ENCODE peak calls at places on chromosomes 1 and 21, in four cellular contexts. V is progenitor cell of endocrine pancreas, S is mammary epithelial cell, Y is K562. G is an unnamed sample.

GRCh38 chr1:167562697-167563096 is 9.1 kb upstream of the CREG1 start:
- DNase-seq in V (no peak), S (peak), Y (no peak), G (no peak)

GRCh38 chr1:116679091-116679827 is 11.7 kb upstream of the IGSF3 start:
- DNase-seq in V (no peak), S (no peak), Y (peak), G (no peak)

GRCh38 chr21:33825898-33826297 is 89.7 kb downstream of the ATP5PO start:
- DNase-seq in V (no peak), S (no peak), Y (no peak), G (no peak)

GRCh38 chr1:117346206-117346928 is 20.9 kb upstream of the MAN1A2 start:
- DNase-seq in V (no peak), S (peak), Y (no peak), G (no peak)

GRCh38 chr1:29281531-29281930 is 45.2 kb downstream of the PTPRU start:
- DNase-seq in V (no peak), S (no peak), Y (no peak), G (no peak)

GRCh38 chr1:158819461-158820443 is 11.4 kb upstream of the MNDA start:
- DNase-seq in V (no peak), S (no peak), Y (peak), G (no peak)

GRCh38 chr1:18414321-18414720 is 66.4 kb upstream of the KLHDC7A start:
- DNase-seq in V (no peak), S (no peak), Y (no peak), G (no peak)

GRCh38 chr1:217149791-217150190 is 426.6 kb upstream of the ESRRG start:
- DNase-seq in V (no peak), S (peak), Y (no peak), G (no peak)

GRCh38 chr1:29379438-29380073 is 143.2 kb downstream of the PTPRU start:
- DNase-seq in V (peak), S (peak), Y (peak), G (no peak)

GRCh38 chr1:222416001-222416791 is 131.7 kb downstream of the HHIPL2 start:
- DNase-seq in V (no peak), S (peak), Y (no peak), G (no peak)

GRCh38 chr1:227886993-227887696 is 60.6 kb downstream of the WNT9A start:
- DNase-seq in V (peak), S (no peak), Y (no peak), G (peak)

GRCh38 chr21:43792406-43792805 is 3.0 kb downstream of the RRP1 start:
- DNase-seq in V (no peak), S (no peak), Y (no peak), G (no peak)

GRCh38 chr21:15978158-15978805 is 248.5 kb downstream of the USP25 start:
- DNase-seq in V (no peak), S (peak), Y (no peak), G (no peak)

GRCh38 chr1:199691540-199691939 is 336.0 kb upstream of the NR5A2 start:
- DNase-seq in V (no peak), S (peak), Y (no peak), G (no peak)

GRCh38 chr1:94846286-94846685 is 26.1 kb downstream of the SLC44A3 start:
- DNase-seq in V (no peak), S (no peak), Y (no peak), G (no peak)

GRCh38 chr1:228986093-228986904 is 251.0 kb downstream of the RHOU start:
- DNase-seq in V (no peak), S (no peak), Y (no peak), G (no peak)

GRCh38 chr1:84141177-84142003 is 2.7 kb upstream of the PRKACB start:
- DNase-seq in V (no peak), S (no peak), Y (no peak), G (no peak)

GRCh38 chr1:111236806-111237205 is 9.3 kb downstream of the CHI3L2 start:
- DNase-seq in V (no peak), S (peak), Y (no peak), G (no peak)

GRCh38 chr1:206829875-206830274 is 35.5 kb upstream of the IL20 start:
- DNase-seq in V (no peak), S (peak), Y (no peak), G (no peak)

DNA sequence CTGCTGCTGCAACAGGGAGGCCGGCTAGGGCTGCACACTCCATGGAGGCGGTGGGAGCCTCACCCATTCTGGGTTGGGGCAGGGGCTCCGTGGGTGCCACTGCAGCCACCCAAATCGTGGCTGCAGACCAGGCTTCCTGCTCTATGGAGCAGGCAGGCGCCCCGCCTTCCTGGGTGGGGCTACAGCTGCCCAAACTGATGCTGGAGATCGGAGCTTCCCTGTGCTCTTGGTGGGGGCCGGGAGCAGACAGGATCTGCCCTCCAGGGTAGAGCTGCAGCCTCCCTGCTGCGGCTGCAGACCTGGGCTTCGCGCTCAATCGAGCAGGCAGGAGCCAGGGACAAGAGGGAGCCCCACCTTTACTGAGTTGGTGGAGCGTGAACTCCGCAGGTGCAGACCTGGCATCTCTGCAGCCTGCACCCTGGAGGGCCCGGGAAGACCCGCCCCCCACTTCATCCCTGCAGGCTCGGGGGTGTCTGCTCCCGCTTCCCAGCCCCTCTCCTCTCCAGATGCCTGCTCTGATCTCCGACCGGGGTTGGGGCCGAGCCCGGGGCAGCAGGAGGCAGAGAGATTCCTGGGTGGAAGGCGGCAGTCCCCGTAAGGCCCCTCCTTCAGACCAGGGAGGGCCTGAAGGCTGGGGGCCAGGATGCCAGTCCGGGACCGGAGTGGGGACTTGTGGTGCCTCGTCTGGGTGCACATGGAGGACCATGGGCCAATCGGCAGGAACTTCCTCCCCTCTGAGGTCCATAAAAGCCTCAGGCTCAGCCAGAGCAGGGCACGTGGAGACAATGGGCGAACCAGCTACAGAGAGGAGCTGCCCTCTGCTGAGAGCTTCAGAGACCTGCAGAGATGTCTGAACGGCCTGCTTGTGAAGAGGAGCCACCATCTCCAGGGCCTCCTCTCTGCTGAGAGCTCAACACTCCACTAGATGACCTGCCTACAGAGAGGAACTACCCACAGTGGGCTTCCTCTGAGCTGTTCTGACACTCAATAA is 359.3 kb downstream of the SMYD3 start:
- DNase-seq in V (no peak), S (no peak), Y (no peak), G (no peak)
- TF ChIP-seq CTCF in V (no peak), S (no peak), Y (no peak), G (no peak)

GRCh38 chr1:182279302-182279701 is 112.3 kb downstream of the GLUL start:
- DNase-seq in V (no peak), S (no peak), Y (no peak), G (no peak)

GRCh38 chr1:182280521-182280920 is 111.1 kb downstream of the GLUL start:
- DNase-seq in V (no peak), S (no peak), Y (no peak), G (no peak)

GRCh38 chr1:182279724-182280506 is 111.7 kb downstream of the GLUL start:
- DNase-seq in V (peak), S (no peak), Y (no peak), G (peak)

GRCh38 chr1:182283746-182284544 is 107.6 kb downstream of the GLUL start:
- DNase-seq in V (no peak), S (no peak), Y (no peak), G (no peak)

GRCh38 chr1:182281541-182281940 is 110.0 kb downstream of the GLUL start:
- DNase-seq in V (no peak), S (no peak), Y (no peak), G (no peak)
- TF ChIP-seq CTCF in V (no peak), S (no peak), Y (no peak), G (no peak)

GRCh38 chr1:179781962-179782361 is 38.9 kb downstream of the FAM163A start:
- DNase-seq in V (no peak), S (no peak), Y (no peak), G (no peak)
- TF ChIP-seq CTCF in V (no peak), S (no peak), Y (no peak), G (no peak)

GRCh38 chr1:24960071-24960801 is 30.2 kb upstream of the RUNX3 start:
- DNase-seq in V (no peak), S (no peak), Y (no peak), G (no peak)
- TF ChIP-seq CTCF in V (no peak), S (no peak), Y (peak), G (no peak)